ENCODE peak calls at places on chromosomes 3 and 15, in four cellular contexts. P, B, R and K are unnamed samples.

GRCh38 chr3:19972056-19972455 is 25.2 kb downstream of the RAB5A start:
- DNase-seq in R (no peak), B (no peak), P (no peak), K (no peak)

GRCh38 chr3:136351905-136352304 is 101.8 kb downstream of the PCCB start:
- DNase-seq in P (no peak), R (no peak), B (no peak), K (no peak)

GRCh38 chr3:133712017-133712416 is 34.2 kb upstream of the TF start:
- DNase-seq in P (no peak), B (no peak), R (no peak), K (no peak)

GRCh38 chr3:15330031-15330596 is 2.3 kb downstream of the SH3BP5 start:
- DNase-seq in P (peak), B (peak), R (peak), K (peak)

GRCh38 chr3:31738423-31738822 is 205.7 kb downstream of the STT3B start:
- DNase-seq in B (no peak), R (no peak), P (no peak), K (no peak)

GRCh38 chr3:15305366-15305844 is 27.0 kb downstream of the SH3BP5 start:
- DNase-seq in P (no peak), B (no peak), R (no peak), K (no peak)

GRCh38 chr15:98914626-98915025 is 93.0 kb downstream of the PGPEP1L start:
- DNase-seq in R (no peak), P (no peak), B (no peak), K (no peak)

GRCh38 chr3:126487151-126487771 is 11.6 kb upstream of the ZXDC start:
- DNase-seq in R (peak), B (no peak), P (no peak), K (no peak)

GRCh38 chr3:9914559-9915251 is 2.2 kb upstream of the IL17RC start:
- DNase-seq in R (peak), P (no peak), B (no peak), K (no peak)

GRCh38 chr15:88623061-88623460 is 1.9 kb downstream of the AEN start:
- DNase-seq in P (no peak), B (no peak), R (no peak), K (no peak)

GRCh38 chr15:23566070-23567050 is 886 bp downstream of the MKRN3 start:
- DNase-seq in B (no peak), R (no peak), P (no peak), K (no peak)

GRCh38 chr3:102757950-102758349 is 323.1 kb downstream of the ZPLD1 start:
- DNase-seq in P (no peak), B (no peak), R (no peak), K (no peak)

GRCh38 chr3:62375655-62376054 is 2.3 kb upstream of the FEZF2 start:
- DNase-seq in B (no peak), R (no peak), P (no peak), K (no peak)

GRCh38 chr15:29736745-29737023 is 85.6 kb downstream of the TJP1 start:
- DNase-seq in R (peak), B (no peak), P (no peak), K (no peak)

DNA sequence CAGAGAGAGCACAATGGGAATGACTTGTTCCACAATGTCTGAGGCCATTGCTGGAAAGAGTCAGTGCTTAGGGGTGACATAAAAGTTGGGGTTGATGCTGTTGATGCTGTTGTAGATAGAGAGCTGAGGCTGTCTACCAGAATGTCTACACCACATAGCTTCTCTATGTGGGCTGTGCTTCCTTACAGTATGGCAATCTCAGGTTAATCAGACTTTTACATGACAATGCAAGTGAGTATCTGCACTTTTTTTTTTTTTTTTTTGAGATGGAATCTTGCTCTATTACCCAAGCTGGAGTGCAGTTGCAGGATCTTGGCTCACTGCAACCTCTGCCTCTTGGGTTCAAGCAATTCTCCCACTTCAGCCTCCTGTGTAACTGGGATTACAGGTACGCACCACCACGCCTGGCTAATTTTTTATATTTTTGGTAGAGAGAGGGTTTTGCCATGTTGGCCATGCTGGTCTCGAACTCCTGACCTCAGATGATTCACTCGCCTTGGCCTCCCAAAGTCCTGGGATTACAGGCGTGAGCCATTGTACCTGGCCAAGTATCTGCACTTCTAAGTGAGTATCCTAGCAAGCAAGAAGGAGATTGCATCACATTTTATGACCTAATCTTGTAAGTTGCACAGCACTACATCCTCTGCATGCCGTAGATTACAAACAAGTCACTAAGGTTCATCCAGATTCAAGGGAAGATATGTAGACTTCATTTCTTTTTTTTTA is 28.7 kb downstream of the DLEC1 start:
- DNase-seq in R (no peak), P (no peak), B (no peak), K (no peak)
- TF ChIP-seq POLR2A in R (no peak), P (no peak), B (no peak), K (no peak)

GRCh38 chr3:183073839-183074615 is 25.3 kb downstream of the MCCC1 start:
- DNase-seq in P (no peak), R (no peak), B (no peak), K (no peak)
- H3K27ac ChIP-seq in P (no peak), R (no peak), B (no peak), K (no peak)

GRCh38 chr3:14133876-14134275 is 9.0 kb downstream of the TMEM43 start:
- DNase-seq in R (no peak), B (no peak), P (no peak), K (no peak)

GRCh38 chr3:14134291-14134690 is 9.4 kb downstream of the TMEM43 start:
- DNase-seq in B (no peak), P (no peak), R (no peak), K (no peak)

GRCh38 chr3:14137445-14137844 is 12.6 kb downstream of the TMEM43 start:
- DNase-seq in R (no peak), P (no peak), B (no peak), K (no peak)

GRCh38 chr3:14137004-14137403 is 12.2 kb downstream of the TMEM43 start:
- DNase-seq in B (peak), P (no peak), R (no peak), K (no peak)

GRCh38 chr3:14135581-14135980 is 10.7 kb downstream of the TMEM43 start:
- DNase-seq in R (no peak), B (no peak), P (no peak), K (no peak)
- TF ChIP-seq POLR2A in R (no peak), B (no peak), P (no peak), K (no peak)

DNA sequence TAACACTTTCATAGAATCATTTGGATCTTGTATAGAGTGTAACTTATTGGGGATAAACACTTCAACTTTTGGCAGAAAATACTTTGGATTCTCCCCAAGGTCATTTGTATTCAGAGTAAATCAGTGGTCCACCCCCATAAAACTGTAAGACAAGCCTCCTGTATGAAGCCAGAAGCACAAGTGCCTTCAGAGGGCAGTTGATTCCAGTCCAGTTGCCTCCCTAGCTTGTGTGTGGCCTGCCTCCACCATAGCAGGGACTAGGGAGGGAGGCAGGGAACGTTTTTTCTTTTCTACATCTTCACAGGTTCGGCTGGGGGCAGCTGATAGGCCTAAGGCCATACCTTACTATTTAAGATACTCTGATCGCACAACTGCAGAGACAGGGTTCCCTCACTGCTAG is 11.6 kb downstream of the GORASP1 start:
- DNase-seq in B (no peak), R (no peak), P (no peak), K (no peak)
- H3K27ac ChIP-seq in B (no peak), R (peak), P (no peak), K (no peak)